ENCODE peak calls at places on chromosomes 16 and 17, in nine cellular contexts. L is lower lobe of right lung; H is MM.1S; Z is colonic mucosa; Y is fibroblast of lung; F is naive thymus-derived CD4-positive, alpha-beta T cell; I is kidney; T is OCI-LY7; C is CD4-positive, alpha-beta T cell. Q is an unnamed sample.

GRCh38 chr17:21213491-21214014 is 408 bp downstream of the TMEM11 start:
- DNase-seq in L (peak; percentile 74), H (peak; percentile 24), Z (no peak), Y (no peak), F (peak; percentile 5), I (peak; percentile 85), T (peak; percentile 46), C (peak; percentile 17), Q (no peak)

GRCh38 chr16:56988948-56989945 is at the start of gene NLRC5:
- DNase-seq in L (peak; percentile 95), H (peak; percentile 96), Z (peak; percentile 94), Y (peak; percentile 84), F (peak; percentile 84), I (peak; percentile 96), T (peak; percentile 93), C (peak; percentile 94), Q (peak; percentile 39)

GRCh38 chr17:41734949-41735313 is 488 bp upstream of the HAP1 start:
- DNase-seq in L (no peak), H (peak; percentile 39), Z (no peak), Y (peak; percentile 14), F (no peak), I (no peak), T (no peak), C (no peak), Q (no peak)

GRCh38 chr16:67195676-67196075 is 3.3 kb upstream of the ELMO3 start:
- DNase-seq in L (no peak), H (no peak), Z (no peak), Y (no peak), F (no peak), I (no peak), T (no peak), C (no peak), Q (no peak)

GRCh38 chr16:84041881-84042280 is 714 bp downstream of the SLC38A8 start:
- DNase-seq in L (peak; percentile 39), H (no peak), Z (no peak), Y (no peak), F (no peak), I (peak; percentile 63), T (no peak), C (no peak), Q (no peak)

GRCh38 chr17:6546069-6546718 is 10.2 kb downstream of the PITPNM3 start:
- DNase-seq in L (no peak), H (peak; percentile 25), Z (no peak), Y (peak; percentile 55), F (no peak), I (no peak), T (no peak), C (no peak), Q (no peak)

GRCh38 chr16:65681406-65681805 is 559.5 kb upstream of the CDH11 start:
- DNase-seq in L (no peak), H (no peak), Z (no peak), Y (no peak), F (no peak), I (no peak), T (no peak), C (no peak), Q (no peak)

GRCh38 chr16:9003322-9003721 is 39.6 kb upstream of the USP7 start:
- DNase-seq in L (peak; percentile 49), H (no peak), Z (peak; percentile 88), Y (no peak), F (no peak), I (no peak), T (no peak), C (no peak), Q (no peak)

DNA sequence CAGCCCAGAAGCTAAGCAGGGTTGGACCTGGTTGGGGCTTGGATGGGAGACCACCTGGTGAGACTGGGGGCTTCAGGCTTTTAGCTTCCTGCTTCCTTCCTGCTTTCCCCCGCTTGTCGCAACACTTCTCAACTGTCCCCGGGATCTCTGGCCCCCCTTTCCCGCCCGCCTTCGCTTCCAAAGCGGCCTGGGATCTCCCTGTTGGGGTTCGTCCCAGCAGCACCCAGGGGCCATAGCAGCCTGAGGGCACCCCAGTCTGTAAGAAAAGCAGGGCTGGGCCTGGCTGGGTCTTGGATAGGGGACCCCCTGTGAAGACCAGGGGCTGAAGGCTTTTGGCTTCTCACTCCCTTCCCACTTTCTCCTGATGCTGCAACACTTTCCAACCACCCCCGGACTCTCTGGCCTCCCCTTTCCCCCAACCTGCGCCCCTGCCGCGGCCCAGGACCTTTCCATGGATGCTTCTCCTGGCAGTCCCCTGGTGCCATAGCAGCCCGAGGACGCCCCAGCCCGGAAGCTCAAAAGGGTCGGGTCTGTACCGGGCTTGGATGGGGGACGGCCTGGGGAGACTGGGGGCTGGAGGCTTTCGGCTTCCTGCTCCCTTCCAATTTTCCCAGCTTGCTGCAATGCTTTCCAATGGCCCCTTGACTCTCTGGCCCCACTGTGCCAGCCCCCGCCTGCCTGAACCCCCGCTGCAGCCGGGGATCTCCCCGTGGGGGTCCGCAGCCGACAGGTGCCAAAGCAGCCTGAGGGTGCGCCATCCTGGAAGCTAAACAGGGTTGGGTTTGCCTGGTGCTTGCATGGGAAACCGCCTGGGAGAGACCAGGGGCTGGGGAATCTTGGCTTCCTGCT is 2276.2 kb downstream of the TP53TG3F start:
- DNase-seq in L (no peak), H (no peak), Z (no peak), Y (no peak), F (no peak), I (peak; percentile 63), T (no peak), C (no peak), Q (no peak)
- H3K9me3 ChIP-seq in L (peaks cover 2% of the 10 kb centered on the region), H (no peaks in the 10 kb centered on the region), Z (no peaks in the 10 kb centered on the region), Y (no peaks in the 10 kb centered on the region), F (no peaks in the 10 kb centered on the region), I (peaks cover 3% of the 10 kb centered on the region), T (no peaks in the 10 kb centered on the region), C (peaks cover 33% of the 10 kb centered on the region), Q (peaks cover 44% of the 10 kb centered on the region)

GRCh38 chr16:86137359-86137758 is 238.4 kb downstream of the IRF8 start:
- DNase-seq in L (no peak), H (no peak), Z (no peak), Y (no peak), F (no peak), I (no peak), T (no peak), C (no peak), Q (no peak)
- H3K27ac ChIP-seq in L (no peak overlapping the region), H (no peak overlapping the region), Z (no peak overlapping the region), Y (no peak overlapping the region), F (no peak overlapping the region), I (no peak overlapping the region), T (no peak overlapping the region), C (no peak overlapping the region), Q (no peak overlapping the region)

GRCh38 chr16:31577411-31577810 is 49.7 kb downstream of the AHSP start:
- DNase-seq in L (no peak), H (no peak), Z (no peak), Y (no peak), F (no peak), I (no peak), T (no peak), C (no peak), Q (no peak)
- H3K9me3 ChIP-seq in L (no peaks in the 10 kb centered on the region), H (no peaks in the 10 kb centered on the region), Z (no peaks in the 10 kb centered on the region), Y (no peaks in the 10 kb centered on the region), F (no peaks in the 10 kb centered on the region), I (peaks cover 10% of the 10 kb centered on the region), T (peaks cover 9% of the 10 kb centered on the region), C (peaks cover 33% of the 10 kb centered on the region), Q (peaks cover 2% of the 10 kb centered on the region)

GRCh38 chr17:56146005-56146404 is 7.3 kb upstream of the ANKFN1 start:
- DNase-seq in L (no peak), H (no peak), Z (no peak), Y (no peak), F (no peak), I (no peak), T (no peak), C (no peak), Q (no peak)

GRCh38 chr17:56144205-56144604 is 9.1 kb upstream of the ANKFN1 start:
- DNase-seq in L (no peak), H (no peak), Z (no peak), Y (no peak), F (no peak), I (no peak), T (no peak), C (no peak), Q (no peak)

GRCh38 chr17:56141046-56141839 is 12.0 kb upstream of the ANKFN1 start:
- DNase-seq in L (no peak), H (no peak), Z (no peak), Y (peak; percentile 12), F (no peak), I (no peak), T (no peak), C (no peak), Q (no peak)

GRCh38 chr17:56142325-56142724 is 10.9 kb upstream of the ANKFN1 start:
- DNase-seq in L (no peak), H (no peak), Z (no peak), Y (peak; percentile 61), F (no peak), I (no peak), T (no peak), C (no peak), Q (peak; percentile 82)

DNA sequence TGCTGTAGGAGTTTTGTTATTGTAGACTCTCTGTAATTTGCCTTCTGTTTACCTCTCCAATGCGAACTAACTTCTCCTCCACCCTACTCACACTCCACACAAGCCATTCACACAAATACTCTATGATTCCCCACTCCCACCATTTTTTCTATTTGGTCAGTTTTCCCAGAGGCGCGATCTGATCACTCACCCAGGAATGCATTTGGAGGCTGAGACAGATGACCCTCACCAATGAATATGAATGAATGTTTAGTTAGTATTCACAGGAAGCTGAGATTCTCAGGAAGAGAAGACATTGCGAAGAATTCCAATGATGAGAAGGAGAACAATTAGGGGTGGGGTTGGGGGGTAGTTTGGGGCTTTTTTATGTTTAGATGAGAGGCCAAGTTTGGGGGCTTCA is 10.5 kb upstream of the ANKFN1 start:
- DNase-seq in L (no peak), H (no peak), Z (no peak), Y (no peak), F (no peak), I (no peak), T (no peak), C (no peak), Q (no peak)
- H3K27ac ChIP-seq in L (no peak overlapping the region), H (no peak overlapping the region), Z (no peak overlapping the region), Y (no peak overlapping the region), F (no peak overlapping the region), I (no peak overlapping the region), T (no peak overlapping the region), C (no peak overlapping the region), Q (peak overlapping the region; percentile 33)